ENCODE peak calls at places on chromosomes 11 and 22, in seven cellular contexts. N is uterus, Z is A673, I is HCT116, C is Caco-2, V is keratinocyte, K is ovary. S is an unnamed sample.

GRCh38 chr11:829116-829945 is 1.6 kb downstream of the CRACR2B start:
- DNase-seq in N (no peak), Z (no peak), I (no peak), C (no peak), V (no peak), K (no peak), S (no peak)

GRCh38 chr11:83219095-83219494 is 25.6 kb downstream of the ANKRD42 start:
- DNase-seq in N (no peak), Z (peak; percentile 37), I (no peak), C (peak; percentile 56), V (no peak), K (no peak), S (no peak)

GRCh38 chr11:17185938-17186337 is 21.8 kb downstream of the PIK3C2A start:
- DNase-seq in N (no peak), Z (no peak), I (no peak), C (no peak), V (no peak), K (no peak), S (no peak)

GRCh38 chr11:78940500-78941225 is 366.0 kb upstream of the NARS2 start:
- DNase-seq in N (no peak), Z (no peak), I (no peak), C (no peak), V (no peak), K (no peak), S (no peak)

GRCh38 chr11:45527898-45528297 is 137.5 kb downstream of the CHST1 start:
- DNase-seq in N (no peak), Z (no peak), I (no peak), C (no peak), V (no peak), K (no peak), S (no peak)

GRCh38 chr11:74739546-74740270 is 8.5 kb upstream of the CHRDL2 start:
- DNase-seq in N (peak; percentile 59), Z (peak; percentile 80), I (peak; percentile 41), C (peak; percentile 82), V (no peak), K (peak; percentile 51), S (no peak)

GRCh38 chr11:108394744-108395284 is 72.5 kb downstream of the C11orf65 start:
- DNase-seq in N (no peak), Z (no peak), I (no peak), C (no peak), V (no peak), K (no peak), S (no peak)

GRCh38 chr22:39306456-39307361 is 12.7 kb downstream of the RPL3 start:
- DNase-seq in N (no peak), Z (peak; percentile 62), I (no peak), C (peak; percentile 50), V (no peak), K (no peak), S (peak; percentile 45)

GRCh38 chr11:122696662-122697061 is 41.1 kb downstream of the UBASH3B start:
- DNase-seq in N (no peak), Z (no peak), I (no peak), C (no peak), V (no peak), K (no peak), S (peak; percentile 78)

GRCh38 chr22:23072911-23073491 is 2.7 kb downstream of the GNAZ start:
- DNase-seq in N (peak; percentile 6), Z (no peak), I (no peak), C (peak; percentile 11), V (no peak), K (peak; percentile 17), S (no peak)

GRCh38 chr11:118232659-118233058 is 7.8 kb upstream of the JAML start:
- DNase-seq in N (no peak), Z (no peak), I (peak; percentile 79), C (no peak), V (no peak), K (no peak), S (peak; percentile 55)

GRCh38 chr11:82865841-82866240 is 34.4 kb downstream of the PRCP start:
- DNase-seq in N (no peak), Z (no peak), I (no peak), C (no peak), V (no peak), K (no peak), S (no peak)

GRCh38 chr22:18044548-18045271 is 20.3 kb upstream of the MICAL3 start:
- DNase-seq in N (no peak), Z (no peak), I (no peak), C (no peak), V (no peak), K (peak; percentile 98), S (no peak)

GRCh38 chr11:45859661-45860140 is 12.4 kb downstream of the CRY2 start:
- DNase-seq in N (peak; percentile 96), Z (peak; percentile 97), I (no peak), C (no peak), V (peak; percentile 46), K (peak; percentile 95), S (no peak)

GRCh38 chr11:117836077-117836960 is 11.8 kb upstream of the FXYD2 start:
- DNase-seq in N (peak; percentile 10), Z (no peak), I (no peak), C (no peak), V (no peak), K (no peak), S (no peak)

GRCh38 chr11:65224939-65225283 is 36.9 kb upstream of the POLA2 start:
- DNase-seq in N (peak; percentile 67), Z (peak; percentile 35), I (peak; percentile 36), C (peak; percentile 73), V (no peak), K (no peak), S (no peak)

GRCh38 chr11:113378013-113378412 is 9.6 kb upstream of the ANKK1 start:
- DNase-seq in N (no peak), Z (peak; percentile 33), I (no peak), C (no peak), V (peak; percentile 41), K (no peak), S (no peak)

GRCh38 chr22:31173386-31174145 is 13.6 kb downstream of the RNF185 start:
- DNase-seq in N (no peak), Z (no peak), I (no peak), C (no peak), V (no peak), K (no peak), S (no peak)

GRCh38 chr11:124898711-124899110 is 1.0 kb upstream of the ROBO4 start:
- DNase-seq in N (peak; percentile 54), Z (no peak), I (no peak), C (no peak), V (no peak), K (peak; percentile 89), S (no peak)

GRCh38 chr11:46889689-46890475 is 28.5 kb downstream of the LRP4 start:
- DNase-seq in N (peak; percentile 78), Z (peak; percentile 92), I (peak; percentile 47), C (peak; percentile 81), V (no peak), K (peak; percentile 68), S (peak; percentile 66)

GRCh38 chr11:17012179-17012578 is 2.0 kb downstream of the PLEKHA7 start:
- DNase-seq in N (no peak), Z (no peak), I (no peak), C (no peak), V (no peak), K (no peak), S (no peak)

GRCh38 chr11:118628861-118629549 is 21.6 kb downstream of the PHLDB1 start:
- DNase-seq in N (no peak), Z (no peak), I (no peak), C (no peak), V (no peak), K (no peak), S (no peak)

GRCh38 chr22:42678894-42679293 is 29.7 kb upstream of the CYB5R3 start:
- DNase-seq in N (no peak), Z (no peak), I (no peak), C (no peak), V (no peak), K (no peak), S (no peak)

GRCh38 chr11:92451081-92451480 is 226.5 kb downstream of the FAT3 start:
- DNase-seq in N (no peak), Z (no peak), I (no peak), C (no peak), V (no peak), K (no peak), S (no peak)
- H3K4me3 ChIP-seq in N (no peak overlapping the region), Z (no peak overlapping the region), I (no peak overlapping the region), C (no peak overlapping the region), V (no peak overlapping the region), K (no peak overlapping the region), S (no peak overlapping the region)

GRCh38 chr11:61836193-61836592 is 8.1 kb downstream of the FADS2 start:
- DNase-seq in N (no peak), Z (no peak), I (no peak), C (no peak), V (no peak), K (no peak), S (no peak)
- H3K36me3 ChIP-seq in N (no peaks in the 10 kb centered on the region), Z (peaks cover 89% of the 10 kb centered on the region), I (no peaks in the 10 kb centered on the region), C (no peaks in the 10 kb centered on the region), V (peaks cover 22% of the 10 kb centered on the region), K (no peaks in the 10 kb centered on the region), S (peaks cover 3% of the 10 kb centered on the region)

DNA sequence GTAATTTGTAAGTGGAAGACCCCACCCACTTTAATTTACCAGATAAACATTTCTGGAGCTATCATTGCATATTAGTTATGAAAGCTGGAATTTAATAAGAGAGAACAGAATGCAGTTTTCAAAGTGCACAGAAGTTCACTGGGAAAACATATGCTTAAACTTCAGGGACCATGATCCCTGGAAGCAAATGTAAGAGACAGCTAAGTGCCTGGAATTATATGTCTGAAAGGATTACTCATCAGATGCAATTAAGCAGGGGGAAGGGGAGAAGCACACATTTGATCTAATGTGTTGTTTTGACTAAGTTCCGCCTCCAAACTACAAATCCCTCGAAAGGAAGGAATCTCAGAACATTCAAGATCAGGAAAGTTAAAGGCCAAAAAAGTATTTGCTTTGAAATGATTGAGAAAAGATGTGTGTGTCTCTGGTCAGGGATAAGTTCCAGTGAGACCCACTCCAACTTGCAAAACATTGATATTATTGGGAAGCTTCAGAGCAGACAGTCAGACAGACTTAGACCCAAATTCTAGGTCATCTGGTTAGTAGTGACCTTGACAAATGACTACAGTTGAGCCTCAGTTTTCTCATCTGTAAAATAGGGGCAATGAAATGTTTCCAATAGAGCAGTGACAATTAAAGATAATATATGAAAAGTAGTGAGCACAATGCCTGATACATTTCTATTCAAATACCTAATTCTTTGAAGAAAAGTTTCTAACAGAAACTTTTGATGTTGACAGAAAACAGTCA is 147.6 kb downstream of the ME3 start:
- DNase-seq in N (no peak), Z (peak; percentile 85), I (peak; percentile 26), C (no peak), V (peak; percentile 71), K (no peak), S (no peak)
- H3K4me3 ChIP-seq in N (no peak overlapping the region), Z (no peak overlapping the region), I (no peak overlapping the region), C (no peak overlapping the region), V (no peak overlapping the region), K (no peak overlapping the region), S (no peak overlapping the region)

DNA sequence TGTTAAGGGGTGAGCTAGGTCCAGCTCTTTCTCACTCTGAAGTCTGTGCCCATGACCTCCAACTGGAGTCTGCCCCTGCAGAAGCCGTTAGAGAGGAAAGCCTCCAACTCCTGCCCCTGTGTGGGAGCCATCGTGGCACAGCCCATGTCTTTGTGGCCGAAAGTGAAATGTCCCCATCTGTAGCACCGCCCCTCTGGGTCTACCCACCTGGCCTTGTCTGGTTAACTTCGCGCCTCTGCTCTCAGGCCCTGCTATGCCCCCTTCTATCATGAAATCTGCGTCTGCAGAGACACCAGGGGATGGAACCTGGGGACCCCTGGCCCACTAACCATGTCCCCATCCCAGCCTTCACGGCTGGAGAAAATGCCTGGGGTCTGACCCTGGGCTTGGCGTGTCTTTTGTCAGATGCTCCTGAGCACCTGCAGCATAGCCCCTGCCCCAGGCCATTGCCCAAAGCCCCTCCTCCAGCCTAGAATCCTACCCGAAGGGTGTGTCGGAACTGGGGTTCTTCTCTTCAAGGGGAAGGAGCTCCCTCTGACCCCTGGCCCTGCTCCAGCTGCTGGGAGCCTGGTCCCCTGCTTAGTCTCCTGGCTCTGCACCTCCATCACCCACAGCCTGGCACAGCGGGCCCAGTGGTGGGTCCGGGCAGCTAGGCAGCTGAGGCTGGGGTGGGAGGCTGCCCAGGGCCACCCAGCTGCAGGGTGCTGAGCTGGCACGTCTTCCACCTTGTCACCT is 35.8 kb upstream of the HMOX1 start:
- DNase-seq in N (no peak), Z (no peak), I (no peak), C (no peak), V (no peak), K (no peak), S (no peak)
- H3K36me3 ChIP-seq in N (no peaks in the 10 kb centered on the region), Z (no peaks in the 10 kb centered on the region), I (no peaks in the 10 kb centered on the region), C (peaks cover 6% of the 10 kb centered on the region), V (peaks cover 5% of the 10 kb centered on the region), K (no peaks in the 10 kb centered on the region), S (peaks cover 14% of the 10 kb centered on the region)